ENCODE peak calls at places on chromosomes 2 and 18, in nine cellular contexts. P is HCT116, E is body of pancreas, S is tibial artery, J is fibroblast of lung, Z is tibial nerve, A is K562, B is right lobe of liver, F is endodermal cell. Q is an unnamed sample.

GRCh38 chr18:67517224-67517765 is 775 bp upstream of the DSEL start:
- DNase-seq in P (no peak), E (peak; percentile 21), S (peak; percentile 35), J (no peak), Z (peak; percentile 73), A (no peak), B (no peak), F (peak; percentile 61), Q (no peak)

GRCh38 chr18:8741524-8741923 is 36.2 kb downstream of the MTCL1 start:
- DNase-seq in P (no peak), E (no peak), S (no peak), J (no peak), Z (no peak), A (no peak), B (no peak), F (no peak), Q (no peak)

GRCh38 chr2:953975-954686 is 3.5 kb downstream of the SNTG2 start:
- DNase-seq in P (no peak), E (no peak), S (no peak), J (peak; percentile 38), Z (no peak), A (no peak), B (peak; percentile 30), F (peak; percentile 33), Q (peak; percentile 57)

GRCh38 chr18:80103231-80103630 is 5.8 kb upstream of the ADNP2 start:
- DNase-seq in P (no peak), E (no peak), S (no peak), J (peak; percentile 34), Z (no peak), A (no peak), B (no peak), F (no peak), Q (no peak)

GRCh38 chr2:83972123-83972522 is 487.0 kb downstream of the SUCLG1 start:
- DNase-seq in P (no peak), E (no peak), S (no peak), J (no peak), Z (no peak), A (no peak), B (no peak), F (no peak), Q (no peak)

GRCh38 chr2:120013569-120014223 is 819 bp downstream of the EPB41L5 start:
- DNase-seq in P (peak; percentile 19), E (no peak), S (no peak), J (no peak), Z (peak; percentile 9), A (no peak), B (no peak), F (peak; percentile 83), Q (no peak)

GRCh38 chr2:128306081-128306930 is 12.4 kb downstream of the HS6ST1 start:
- DNase-seq in P (no peak), E (peak; percentile 62), S (no peak), J (peak; percentile 99), Z (peak; percentile 49), A (peak; percentile 51), B (peak; percentile 86), F (peak; percentile 81), Q (peak; percentile 71)

GRCh38 chr2:70686577-70687460 is 81.2 kb downstream of the ADD2 start:
- DNase-seq in P (peak; percentile 48), E (no peak), S (no peak), J (peak; percentile 34), Z (no peak), A (peak; percentile 95), B (no peak), F (peak; percentile 94), Q (no peak)

GRCh38 chr2:134431837-134432437 is 178.1 kb downstream of the MGAT5 start:
- DNase-seq in P (no peak), E (no peak), S (no peak), J (peak; percentile 40), Z (no peak), A (no peak), B (no peak), F (peak; percentile 66), Q (no peak)

GRCh38 chr2:22282215-22282614 is 1102.8 kb upstream of the KLHL29 start:
- DNase-seq in P (no peak), E (no peak), S (no peak), J (peak; percentile 28), Z (no peak), A (no peak), B (no peak), F (no peak), Q (no peak)

GRCh38 chr2:202990501-202990900 is 24.2 kb upstream of the NBEAL1 start:
- DNase-seq in P (no peak), E (no peak), S (no peak), J (no peak), Z (no peak), A (no peak), B (no peak), F (no peak), Q (no peak)

GRCh38 chr18:395481-396250 is 104.8 kb downstream of the COLEC12 start:
- DNase-seq in P (no peak), E (peak; percentile 48), S (peak; percentile 60), J (peak; percentile 71), Z (peak; percentile 42), A (no peak), B (no peak), F (no peak), Q (no peak)

GRCh38 chr2:120486441-120486840 is 140.5 kb downstream of the INHBB start:
- DNase-seq in P (no peak), E (no peak), S (no peak), J (no peak), Z (no peak), A (no peak), B (no peak), F (no peak), Q (no peak)

GRCh38 chr2:191013876-191014652 is at the start of gene STAT1:
- DNase-seq in P (peak; percentile 65), E (peak; percentile 92), S (peak; percentile 89), J (peak; percentile 90), Z (peak; percentile 86), A (peak; percentile 92), B (peak; percentile 95), F (peak; percentile 97), Q (peak; percentile 94)

GRCh38 chr18:51196116-51196810 is 1.2 kb downstream of the MEX3C start:
- DNase-seq in P (no peak), E (peak; percentile 48), S (peak; percentile 51), J (peak; percentile 39), Z (peak; percentile 52), A (peak; percentile 8), B (peak; percentile 68), F (peak; percentile 60), Q (peak; percentile 52)

GRCh38 chr2:224594840-224595239 is 9.7 kb upstream of the CUL3 start:
- DNase-seq in P (no peak), E (no peak), S (no peak), J (no peak), Z (no peak), A (no peak), B (no peak), F (no peak), Q (no peak)

GRCh38 chr2:59658906-59659305 is 894.5 kb downstream of the BCL11A start:
- DNase-seq in P (no peak), E (no peak), S (no peak), J (no peak), Z (no peak), A (no peak), B (no peak), F (no peak), Q (no peak)

GRCh38 chr18:36012891-36013290 is 40.4 kb downstream of the RMP24 start:
- DNase-seq in P (no peak), E (no peak), S (no peak), J (no peak), Z (no peak), A (no peak), B (no peak), F (no peak), Q (no peak)

GRCh38 chr18:36020174-36020711 is 47.1 kb downstream of the RPRD1A start:
- DNase-seq in P (no peak), E (no peak), S (no peak), J (no peak), Z (no peak), A (no peak), B (no peak), F (no peak), Q (no peak)

GRCh38 chr18:36017232-36017631 is 44.8 kb downstream of the RMP24 start:
- DNase-seq in P (no peak), E (no peak), S (no peak), J (no peak), Z (no peak), A (no peak), B (no peak), F (no peak), Q (no peak)

GRCh38 chr18:36015629-36016028 is 43.1 kb downstream of the RMP24 start:
- DNase-seq in P (no peak), E (no peak), S (no peak), J (no peak), Z (no peak), A (no peak), B (no peak), F (no peak), Q (no peak)
- H3K27ac ChIP-seq in P (no peak overlapping the region), E (no peak overlapping the region), S (no peak overlapping the region), J (no peak overlapping the region), Z (no peak overlapping the region), A (no peak overlapping the region), B (no peak overlapping the region), F (no peak overlapping the region), Q (no peak overlapping the region)

DNA sequence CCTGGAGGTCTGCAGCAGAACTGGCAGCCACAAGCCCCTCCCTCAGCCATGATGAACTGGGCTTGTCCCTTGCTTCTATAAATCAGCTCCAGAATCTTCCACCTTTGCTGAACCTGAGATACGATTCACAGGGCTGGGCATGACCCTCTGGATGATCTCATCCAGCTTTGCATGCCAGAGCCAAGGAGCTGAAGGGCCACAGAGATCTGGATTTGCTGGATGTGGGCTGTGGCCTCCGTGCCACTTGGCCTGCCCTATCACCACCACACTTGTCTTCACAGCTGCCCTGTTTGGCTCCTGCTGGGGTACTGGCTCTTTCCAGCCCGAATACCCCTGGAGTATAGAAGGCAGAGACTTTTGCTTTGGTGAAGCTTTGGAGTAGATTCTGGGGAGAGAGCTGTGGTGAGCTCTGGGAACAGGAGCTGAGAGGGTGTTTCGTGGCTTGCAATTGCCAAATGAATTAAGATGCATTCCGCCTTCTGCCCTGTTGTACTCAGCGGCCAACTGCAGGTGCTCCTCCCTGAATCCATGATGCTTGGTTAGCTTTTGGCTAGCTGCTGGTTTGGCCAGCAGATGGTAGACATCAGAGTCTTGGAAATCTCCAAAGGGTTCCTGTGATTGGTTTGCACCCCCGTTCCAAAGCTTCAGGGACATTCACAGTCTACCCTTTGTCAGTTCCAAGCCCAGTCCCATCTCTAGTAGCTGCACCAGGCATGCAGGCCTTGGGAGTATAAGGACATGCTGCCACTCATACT is 30.9 kb upstream of the GIGYF2 start:
- DNase-seq in P (no peak), E (no peak), S (no peak), J (no peak), Z (no peak), A (no peak), B (no peak), F (no peak), Q (no peak)
- H3K9me3 ChIP-seq in P (no peaks in the 10 kb centered on the region), E (no peaks in the 10 kb centered on the region), S (no peaks in the 10 kb centered on the region), J (no peaks in the 10 kb centered on the region), Z (no peaks in the 10 kb centered on the region), A (no peaks in the 10 kb centered on the region), B (no peaks in the 10 kb centered on the region), F (no peaks in the 10 kb centered on the region), Q (no peaks in the 10 kb centered on the region)

GRCh38 chr2:54663424-54664030 is 59.9 kb upstream of the EML6 start:
- DNase-seq in P (no peak), E (no peak), S (no peak), J (no peak), Z (no peak), A (no peak), B (no peak), F (peak; percentile 22), Q (no peak)
- H3K4me1 ChIP-seq in P (peaks cover 8% of the 10 kb centered on the region), E (peaks cover 31% of the 10 kb centered on the region), S (no peaks in the 10 kb centered on the region), J (peaks cover 19% of the 10 kb centered on the region), Z (peaks cover 57% of the 10 kb centered on the region), A (no peaks in the 10 kb centered on the region), B (peaks cover 36% of the 10 kb centered on the region), F (no peaks in the 10 kb centered on the region), Q (peaks cover 23% of the 10 kb centered on the region)

GRCh38 chr18:12086677-12087482 is 6.8 kb upstream of the ANKRD62 start:
- DNase-seq in P (no peak), E (peak; percentile 17), S (no peak), J (no peak), Z (no peak), A (no peak), B (peak; percentile 60), F (no peak), Q (no peak)
- H3K27ac ChIP-seq in P (no peak overlapping the region), E (peak overlapping the region; percentile 73), S (no peak overlapping the region), J (no peak overlapping the region), Z (no peak overlapping the region), A (no peak overlapping the region), B (no peak overlapping the region), F (no peak overlapping the region), Q (no peak overlapping the region)